ENCODE peak calls at places on chromosomes 1 and 21, in six cellular contexts. S is aorta; Y is CD8-positive, alpha-beta memory T cell; K is CD8-positive, alpha-beta T cell; G is HepG2; A is CD4-positive, CD25-positive, alpha-beta regulatory T cell. R is an unnamed sample. For H3K4me1, H3K9me3 and H3K36me3, the result is how much of the 10 kb centered on the place peaks cover.

GRCh38 chr1:195141294-195141693 is 1466.9 kb downstream of the KCNT2 start:
- DNase-seq in A (no peak), Y (no peak), S (no peak), K (no peak), G (no peak), R (no peak)

GRCh38 chr1:184945678-184946412 is 28.5 kb downstream of the NIBAN1 start:
- DNase-seq in Y (no peak), A (no peak), K (no peak), G (no peak), S (no peak), R (no peak)

GRCh38 chr1:246632584-246633168 is 66.4 kb downstream of the CNST start:
- DNase-seq in Y (no peak), S (no peak), K (no peak), A (no peak), G (no peak), R (no peak)

GRCh38 chr1:172893146-172893841 is 157.4 kb downstream of the TNFSF18 start:
- DNase-seq in S (no peak), A (no peak), G (no peak), K (no peak), Y (no peak), R (no peak)

GRCh38 chr1:3463891-3464648 is 9.6 kb downstream of the ARHGEF16 start:
- DNase-seq in A (no peak), K (no peak), Y (no peak), S (peak), G (no peak), R (no peak)

GRCh38 chr1:220927442-220927841 is 48.2 kb downstream of the HLX start:
- DNase-seq in A (no peak), S (no peak), Y (no peak), K (no peak), G (no peak), R (no peak)

GRCh38 chr1:29823536-29823935 is 587.2 kb downstream of the PTPRU start:
- DNase-seq in Y (no peak), K (no peak), A (no peak), S (no peak), G (no peak), R (no peak)

GRCh38 chr21:46111857-46112730 is 14.2 kb downstream of the COL6A2 start:
- DNase-seq in Y (no peak), S (peak), A (no peak), K (peak), G (no peak), R (peak)

GRCh38 chr1:72845342-72845741 is 563.0 kb upstream of the NEGR1 start:
- DNase-seq in S (peak), K (no peak), Y (no peak), G (peak), A (no peak), R (no peak)

GRCh38 chr21:17802568-17802967 is 16.6 kb downstream of the C21orf91 start:
- DNase-seq in Y (no peak), K (no peak), S (no peak), G (no peak), A (no peak), R (no peak)

GRCh38 chr1:117110774-117111173 is 10.8 kb downstream of the TRIM45 start:
- DNase-seq in A (no peak), K (no peak), S (no peak), Y (no peak), G (no peak), R (no peak)

GRCh38 chr1:84877592-84877991 is 15.4 kb downstream of the LPAR3 start:
- DNase-seq in K (no peak), G (no peak), Y (no peak), S (no peak), A (no peak), R (no peak)

GRCh38 chr1:204287466-204287881 is 72.3 kb downstream of the PLEKHA6 start:
- DNase-seq in K (no peak), G (no peak), S (no peak), A (no peak), Y (no peak), R (no peak)

GRCh38 chr1:40652979-40653378 is 12.5 kb downstream of the RIMS3 start:
- DNase-seq in G (no peak), K (no peak), S (no peak), A (no peak), Y (no peak), R (no peak)

GRCh38 chr1:20110679-20111078 is 8.7 kb downstream of the PLA2G2D start:
- DNase-seq in S (no peak), K (no peak), Y (no peak), G (peak), A (no peak), R (no peak)

GRCh38 chr1:7232441-7232840 is 447.2 kb downstream of the CAMTA1 start:
- DNase-seq in A (no peak), S (no peak), Y (no peak), G (no peak), K (no peak), R (no peak)

GRCh38 chr1:64961923-64962322 is 4.4 kb downstream of the JAK1 start:
- DNase-seq in Y (no peak), A (no peak), K (no peak), S (no peak), G (no peak), R (no peak)
- H3K4me1 ChIP-seq in Y (half or more), A (half or more), K (half or more), S (under half), G (under half), R (under half)

DNA sequence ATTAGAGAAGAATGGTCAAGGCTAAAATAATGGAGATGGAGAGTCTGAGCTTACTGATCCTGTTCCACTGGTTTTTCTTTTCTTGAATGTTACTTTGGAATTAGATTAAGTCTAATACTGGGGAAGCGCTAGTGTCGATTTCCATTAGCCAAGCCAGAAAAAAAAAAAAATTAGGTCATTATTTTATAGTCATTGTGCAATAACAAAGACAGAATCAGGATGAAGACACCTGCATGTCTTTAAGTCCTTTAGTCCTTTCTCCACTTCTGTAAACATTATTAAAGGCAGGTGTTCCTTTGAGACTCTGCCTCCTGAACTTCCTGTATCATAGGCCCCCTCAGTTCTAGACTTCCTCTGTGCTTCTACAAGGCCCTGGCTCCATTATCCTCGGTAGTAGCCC is 42.8 kb downstream of the MYSM1 start:
- DNase-seq in Y (no peak), A (no peak), G (no peak), K (no peak), S (no peak), R (no peak)
- H3K9me3 ChIP-seq in Y (under half), A (under half), G (under half), K (under half), S (under half), R (under half)

GRCh38 chr1:236541710-236542109 is 17.9 kb downstream of the LGALS8 start:
- DNase-seq in S (no peak), K (no peak), A (no peak), Y (no peak), G (no peak), R (no peak)
- H3K36me3 ChIP-seq in S (under half), K (half or more), A (half or more), Y (half or more), G (half or more), R (half or more)

DNA sequence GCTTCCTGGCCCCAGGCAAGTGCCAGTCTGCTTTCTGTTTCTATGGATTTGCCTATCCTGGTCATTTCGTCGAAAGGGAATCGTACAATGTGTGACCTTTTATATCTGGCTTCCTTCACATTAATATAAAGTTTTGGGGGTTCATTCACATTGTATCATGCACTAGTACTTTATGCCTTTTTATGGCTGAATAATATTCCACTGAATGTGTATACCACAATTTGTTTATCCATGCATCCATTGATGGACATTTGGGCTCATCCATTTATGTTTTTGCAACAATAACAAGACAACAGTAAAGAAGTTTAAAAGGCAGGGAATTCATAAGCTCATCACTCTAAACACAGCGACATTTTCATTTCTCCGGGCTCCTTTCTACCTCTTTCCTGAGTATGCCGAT is 50.6 kb downstream of the SPSB1 start:
- DNase-seq in K (no peak), Y (no peak), S (no peak), A (no peak), G (no peak), R (no peak)
- H3K4me1 ChIP-seq in K (under half), Y (under half), S (under half), A (under half), G (under half), R (under half)